ENCODE peak calls at places on chromosomes 5 and 9, in nine cellular contexts. L is dermis blood vessel endothelial cell, Z is right cardiac atrium, A is NCI-H1105, V is left colon, U is occipital lobe, B is T-helper 2 cell, F is nephron progenitor cell, H is PC-3. C is an unnamed sample.

GRCh38 chr9:4084440-4084818 is 215.4 kb downstream of the GLIS3 start:
- DNase-seq in L (no peak), Z (peak; percentile 56), A (no peak), V (peak; percentile 57), U (peak; percentile 78), B (no peak), F (no peak), H (no peak), C (no peak)

GRCh38 chr9:121399883-121400607 is 30.0 kb upstream of the STOM start:
- DNase-seq in L (peak; percentile 87), Z (no peak), A (peak; percentile 65), V (no peak), U (no peak), B (no peak), F (peak; percentile 12), H (peak; percentile 79), C (peak; percentile 77)

GRCh38 chr9:98410185-98410697 is 154.8 kb upstream of the TBC1D2 start:
- DNase-seq in L (peak; percentile 46), Z (peak; percentile 57), A (no peak), V (no peak), U (peak; percentile 31), B (no peak), F (peak; percentile 23), H (no peak), C (peak; percentile 66)

GRCh38 chr5:71533614-71534013 is 53.5 kb upstream of the MCCC2 start:
- DNase-seq in L (peak; percentile 45), Z (no peak), A (no peak), V (no peak), U (no peak), B (no peak), F (no peak), H (peak; percentile 43), C (no peak)

GRCh38 chr5:169119287-169120048 is 181.5 kb downstream of the SLIT3 start:
- DNase-seq in L (no peak), Z (no peak), A (no peak), V (no peak), U (no peak), B (no peak), F (no peak), H (no peak), C (no peak)

GRCh38 chr9:94084314-94084713 is at the start of gene PTPDC1:
- DNase-seq in L (peak; percentile 41), Z (no peak), A (no peak), V (no peak), U (peak; percentile 71), B (no peak), F (peak; percentile 41), H (no peak), C (peak; percentile 78)

GRCh38 chr9:88826651-88827245 is 164.5 kb upstream of the S1PR3 start:
- DNase-seq in L (no peak), Z (no peak), A (no peak), V (no peak), U (no peak), B (no peak), F (no peak), H (no peak), C (no peak)

GRCh38 chr5:125603321-125603720 is 819.9 kb upstream of the GRAMD2B start:
- DNase-seq in L (no peak), Z (no peak), A (no peak), V (no peak), U (no peak), B (no peak), F (no peak), H (no peak), C (no peak)

GRCh38 chr5:41790038-41790776 is 80.0 kb downstream of the OXCT1 start:
- DNase-seq in L (no peak), Z (no peak), A (peak; percentile 13), V (no peak), U (no peak), B (no peak), F (no peak), H (peak; percentile 32), C (no peak)

GRCh38 chr5:143173139-143173889 is 230.2 kb downstream of the NR3C1 start:
- DNase-seq in L (no peak), Z (no peak), A (no peak), V (no peak), U (no peak), B (no peak), F (no peak), H (no peak), C (peak; percentile 18)

GRCh38 chr9:133023117-133023890 is 7.5 kb upstream of the GTF3C5 start:
- DNase-seq in L (peak; percentile 13), Z (peak; percentile 54), A (no peak), V (peak; percentile 64), U (no peak), B (peak; percentile 28), F (no peak), H (no peak), C (no peak)

GRCh38 chr5:9686211-9686610 is 56.1 kb upstream of the TAS2R1 start:
- DNase-seq in L (no peak), Z (no peak), A (no peak), V (no peak), U (no peak), B (no peak), F (no peak), H (no peak), C (no peak)

GRCh38 chr5:131634666-131634995 is 398 bp downstream of the RAPGEF6 start:
- DNase-seq in L (peak; percentile 72), Z (no peak), A (no peak), V (no peak), U (peak; percentile 61), B (peak; percentile 62), F (peak; percentile 68), H (peak; percentile 45), C (peak; percentile 88)

GRCh38 chr5:131514316-131515275 is 120.4 kb downstream of the RAPGEF6 start:
- DNase-seq in L (peak; percentile 75), Z (no peak), A (no peak), V (no peak), U (no peak), B (no peak), F (no peak), H (peak; percentile 42), C (no peak)

GRCh38 chr5:178323961-178324360 is 91.4 kb upstream of the PHYKPL start:
- DNase-seq in L (no peak), Z (no peak), A (no peak), V (no peak), U (no peak), B (no peak), F (no peak), H (no peak), C (no peak)

GRCh38 chr5:124252094-124252750 is 494.2 kb downstream of the ZNF608 start:
- DNase-seq in L (no peak), Z (no peak), A (peak; percentile 12), V (no peak), U (no peak), B (no peak), F (peak; percentile 24), H (no peak), C (peak; percentile 52)

C was measured in neural progenitor cell.